ENCODE peak calls at places on chromosomes 3 and 15, in six cellular contexts. B, I, V, E, R and U are unnamed samples.

GRCh38 chr3:79074558-79074957 is 693.2 kb downstream of the ROBO1 start:
- DNase-seq in B (no peak), I (no peak), V (no peak), E (no peak), R (no peak), U (no peak)

GRCh38 chr3:46091971-46092703 is 64.9 kb upstream of the XCR1 start:
- DNase-seq in B (no peak), I (peak), V (no peak), E (no peak), R (no peak), U (no peak)

GRCh38 chr3:5194801-5195509 is 7.4 kb downstream of the EDEM1 start:
- DNase-seq in B (no peak), I (no peak), V (peak), E (peak), R (peak), U (peak)

GRCh38 chr3:163708428-163708827 is 1369.9 kb downstream of the SI start:
- DNase-seq in B (no peak), I (no peak), V (no peak), E (no peak), R (no peak), U (no peak)

GRCh38 chr3:108006077-108006675 is 84.7 kb downstream of the CD47 start:
- DNase-seq in B (no peak), I (no peak), V (peak), E (no peak), R (no peak), U (no peak)

GRCh38 chr3:55485208-55485791 is 1.8 kb downstream of the WNT5A start:
- DNase-seq in B (peak), I (no peak), V (peak), E (peak), R (peak), U (peak)

GRCh38 chr3:141386080-141386594 is 17.8 kb downstream of the ZBTB38 start:
- DNase-seq in B (no peak), I (peak), V (no peak), E (no peak), R (no peak), U (no peak)

GRCh38 chr15:92667291-92667904 is 11.8 kb upstream of the FAM174B start:
- DNase-seq in B (no peak), I (peak), V (no peak), E (no peak), R (no peak), U (no peak)

GRCh38 chr3:35422826-35423601 is 216.3 kb upstream of the ARPP21 start:
- DNase-seq in B (no peak), I (no peak), V (peak), E (peak), R (no peak), U (peak)

GRCh38 chr3:180684807-180685206 is 5.5 kb upstream of the CCDC39 start:
- DNase-seq in B (no peak), I (no peak), V (no peak), E (no peak), R (no peak), U (no peak)

GRCh38 chr3:131242201-131242600 is 139.4 kb upstream of the NUDT16 start:
- DNase-seq in B (no peak), I (no peak), V (no peak), E (no peak), R (peak), U (peak)

GRCh38 chr15:101025116-101025885 is 106.1 kb downstream of the LRRK1 start:
- DNase-seq in B (no peak), I (no peak), V (no peak), E (no peak), R (no peak), U (no peak)

GRCh38 chr3:94046533-94046932 is 16.2 kb downstream of the DHFR2 start:
- DNase-seq in B (no peak), I (no peak), V (no peak), E (no peak), R (no peak), U (no peak)

GRCh38 chr15:75721923-75722870 is 9.5 kb upstream of the CSPG4 start:
- DNase-seq in B (no peak), I (no peak), V (no peak), E (no peak), R (no peak), U (no peak)

GRCh38 chr15:79965836-79966630 is 5.0 kb downstream of the BCL2A1 start:
- DNase-seq in B (no peak), I (no peak), V (no peak), E (no peak), R (peak), U (peak)

GRCh38 chr15:35496585-35496984 is 49.4 kb downstream of the DPH6 start:
- DNase-seq in B (no peak), I (no peak), V (no peak), E (no peak), R (no peak), U (no peak)

GRCh38 chr15:29045717-29046116 is 159.9 kb downstream of the APBA2 start:
- DNase-seq in B (no peak), I (no peak), V (no peak), E (peak), R (peak), U (peak)

GRCh38 chr3:154188846-154189245 is 67.7 kb downstream of the ARHGEF26 start:
- DNase-seq in B (no peak), I (no peak), V (no peak), E (no peak), R (no peak), U (no peak)

GRCh38 chr3:48423241-48423882 is 6.5 kb downstream of the PLXNB1 start:
- DNase-seq in B (no peak), I (no peak), V (no peak), E (no peak), R (no peak), U (no peak)

GRCh38 chr3:63849175-63849574 is 14.4 kb downstream of the THOC7 start:
- DNase-seq in B (no peak), I (no peak), V (no peak), E (no peak), R (no peak), U (no peak)

GRCh38 chr3:162863579-162863978 is 1367.0 kb downstream of the OTOL1 start:
- DNase-seq in B (no peak), I (no peak), V (no peak), E (no peak), R (no peak), U (no peak)

GRCh38 chr3:9396301-9396631 is 1.1 kb upstream of the SETD5 start:
- DNase-seq in B (peak), I (peak), V (peak), E (peak), R (peak), U (peak)

GRCh38 chr3:30989266-30989799 is 94.9 kb upstream of the GADL1 start:
- DNase-seq in B (no peak), I (no peak), V (no peak), E (no peak), R (no peak), U (no peak)